ENCODE peak calls at places on chromosome 3, in seven cellular contexts. M is mucosa of descending colon; B is heart right ventricle; F is AG10803; T is CD4-positive, alpha-beta T cell; Y is CD8-positive, alpha-beta T cell; Z is omental fat pad. K is an unnamed sample.

GRCh38 chr3:10192953-10193691 is 28.4 kb downstream of the IRAK2 start:
- DNase-seq in Y (peak), T (peak), F (peak), Z (no peak), B (no peak), M (no peak), K (no peak)

GRCh38 chr3:54957711-54958110 is 29.9 kb upstream of the LRTM1 start:
- DNase-seq in M (no peak), T (no peak), F (peak), Z (no peak), B (no peak), Y (no peak), K (no peak)

GRCh38 chr3:52523386-52524257 is 10.0 kb downstream of the NT5DC2 start:
- DNase-seq in Y (no peak), T (no peak), F (no peak), B (peak), M (peak), Z (no peak), K (peak)

GRCh38 chr3:58009026-58009748 is 965 bp downstream of the FLNB start:
- DNase-seq in B (peak), M (peak), F (no peak), Y (peak), Z (no peak), T (peak), K (peak)

GRCh38 chr3:42507751-42508335 is 5.4 kb downstream of the VIPR1 start:
- DNase-seq in F (no peak), M (peak), B (no peak), Z (peak), Y (no peak), T (no peak), K (no peak)

GRCh38 chr3:100443690-100444089 is 42.4 kb downstream of the LNP1 start:
- DNase-seq in M (no peak), T (no peak), Y (no peak), F (no peak), B (no peak), Z (no peak), K (no peak)

GRCh38 chr3:42161050-42161935 is 70.1 kb downstream of the TRAK1 start:
- DNase-seq in M (no peak), T (no peak), Y (no peak), F (peak), B (no peak), Z (no peak), K (no peak)

GRCh38 chr3:159650751-159651150 is 337.9 kb upstream of the IL12A start:
- DNase-seq in Z (no peak), B (no peak), Y (no peak), T (no peak), F (no peak), M (no peak), K (no peak)

GRCh38 chr3:120741837-120742197 is 499 bp downstream of the RABL3 start:
- DNase-seq in M (no peak), B (no peak), T (no peak), Z (no peak), F (peak), Y (no peak), K (no peak)

GRCh38 chr3:123397921-123398785 is 50.7 kb downstream of the ADCY5 start:
- DNase-seq in B (no peak), M (peak), Z (no peak), Y (no peak), F (no peak), T (no peak), K (no peak)

GRCh38 chr3:129829640-129830039 is 63.9 kb downstream of the TMCC1 start:
- DNase-seq in Y (peak), M (no peak), B (no peak), Z (no peak), T (no peak), F (peak), K (peak)

GRCh38 chr3:173078525-173078924 is 62.5 kb downstream of the SPATA16 start:
- DNase-seq in F (no peak), B (no peak), Z (no peak), M (no peak), Y (no peak), T (no peak), K (no peak)

GRCh38 chr3:195198424-195199346 is 72.3 kb downstream of the XXYLT1 start:
- DNase-seq in Z (no peak), M (no peak), F (no peak), Y (no peak), B (no peak), T (no peak), K (no peak)

GRCh38 chr3:69386535-69387385 is 872 bp upstream of the FRMD4B start:
- DNase-seq in F (no peak), Z (no peak), Y (no peak), T (no peak), B (no peak), M (no peak), K (no peak)

DNA sequence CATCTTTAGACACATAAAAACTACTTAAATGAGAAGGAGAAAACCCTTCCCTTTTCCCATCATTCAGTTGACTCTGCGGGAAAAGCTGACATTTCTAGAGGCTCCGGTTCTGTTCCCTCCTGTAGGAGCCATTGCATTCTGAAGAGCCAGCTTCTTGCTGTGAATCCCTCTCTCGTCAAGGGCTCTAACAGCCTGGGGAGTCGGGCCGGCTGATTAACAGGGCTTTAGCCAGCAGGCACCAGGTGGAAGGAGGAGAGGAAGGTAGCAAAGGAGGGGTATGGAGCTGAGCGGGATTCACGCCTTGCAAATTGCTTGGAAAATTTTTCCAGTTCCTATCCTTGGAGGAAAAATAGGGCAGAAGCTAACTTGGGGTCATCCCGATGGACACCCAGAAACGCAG is 108.3 kb upstream of the UBE2E1 start:
- DNase-seq in Y (no peak), B (no peak), Z (no peak), T (no peak), F (no peak), M (no peak), K (no peak)
- TF ChIP-seq CTCF in Y (no peak), B (no peak), Z (no peak), T (no peak), F (no peak), M (no peak), K (no peak)

GRCh38 chr3:113895964-113896363 is 51.8 kb upstream of the ZDHHC23 start:
- DNase-seq in T (no peak), M (no peak), Z (no peak), B (no peak), F (no peak), Y (no peak), K (no peak)
- TF ChIP-seq CTCF in T (no peak), M (no peak), Z (no peak), B (no peak), F (no peak), Y (no peak), K (no peak)

GRCh38 chr3:45042162-45042561 is 16.1 kb downstream of the CLEC3B start:
- DNase-seq in Y (no peak), B (no peak), M (no peak), Z (no peak), F (no peak), T (no peak), K (no peak)

GRCh38 chr3:45035441-45036301 is 9.6 kb downstream of the CLEC3B start:
- DNase-seq in T (peak), F (no peak), M (peak), B (peak), Y (no peak), Z (no peak), K (no peak)

GRCh38 chr3:45038096-45038455 is 12.0 kb downstream of the CLEC3B start:
- DNase-seq in M (no peak), T (no peak), F (no peak), Y (no peak), B (no peak), Z (no peak), K (no peak)

GRCh38 chr3:45043715-45044299 is 17.7 kb downstream of the CLEC3B start:
- DNase-seq in Z (no peak), F (peak), Y (no peak), B (no peak), M (no peak), T (no peak), K (no peak)

GRCh38 chr3:45041666-45042065 is 15.6 kb downstream of the CLEC3B start:
- DNase-seq in M (no peak), Y (no peak), F (no peak), B (no peak), T (no peak), Z (no peak), K (no peak)
- TF ChIP-seq CTCF in M (no peak), Y (no peak), F (no peak), B (no peak), T (no peak), Z (no peak), K (no peak)

DNA sequence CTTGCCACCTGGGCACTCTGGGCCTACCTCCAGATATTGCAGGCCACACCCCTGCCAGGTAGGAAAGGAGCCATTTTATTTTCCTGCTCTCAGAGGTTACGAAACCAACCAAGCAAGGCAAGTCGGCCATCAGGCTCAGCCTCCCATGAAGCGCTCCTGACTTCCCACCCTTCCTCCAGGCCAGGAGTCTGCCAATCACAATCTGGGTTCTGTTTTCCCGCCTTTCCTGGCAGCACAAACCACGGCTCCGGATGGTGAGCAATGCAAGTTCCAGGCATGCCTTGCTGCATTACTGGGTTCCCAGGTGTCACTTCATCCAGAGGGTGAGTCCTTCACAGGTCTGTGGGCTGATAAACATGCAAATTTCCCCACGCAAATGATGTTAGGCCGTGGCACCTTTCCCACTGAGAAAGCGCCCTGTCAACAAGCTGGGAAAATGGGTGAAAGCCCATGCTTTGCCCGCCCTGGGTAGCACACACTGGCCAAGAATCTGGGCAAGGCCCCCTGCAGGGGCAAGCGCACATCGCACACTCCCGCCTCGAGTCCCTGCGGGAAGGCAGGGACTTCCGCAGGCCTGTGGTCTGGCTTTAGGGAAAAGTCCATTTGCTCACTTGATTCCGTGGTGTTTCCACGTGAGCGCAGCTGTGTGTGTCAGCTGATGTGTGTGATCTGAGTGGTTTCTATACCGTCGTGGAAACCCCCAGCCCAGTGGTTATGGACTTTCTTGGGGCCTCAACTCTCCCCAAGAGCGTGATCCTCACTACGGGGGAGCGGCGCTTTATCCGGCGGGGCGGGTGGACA is 61.6 kb upstream of the RYK start:
- DNase-seq in T (no peak), B (no peak), Y (no peak), M (peak), F (peak), Z (no peak), K (no peak)
- TF ChIP-seq CTCF in T (no peak), B (no peak), Y (no peak), M (no peak), F (peak), Z (no peak), K (no peak)

DNA sequence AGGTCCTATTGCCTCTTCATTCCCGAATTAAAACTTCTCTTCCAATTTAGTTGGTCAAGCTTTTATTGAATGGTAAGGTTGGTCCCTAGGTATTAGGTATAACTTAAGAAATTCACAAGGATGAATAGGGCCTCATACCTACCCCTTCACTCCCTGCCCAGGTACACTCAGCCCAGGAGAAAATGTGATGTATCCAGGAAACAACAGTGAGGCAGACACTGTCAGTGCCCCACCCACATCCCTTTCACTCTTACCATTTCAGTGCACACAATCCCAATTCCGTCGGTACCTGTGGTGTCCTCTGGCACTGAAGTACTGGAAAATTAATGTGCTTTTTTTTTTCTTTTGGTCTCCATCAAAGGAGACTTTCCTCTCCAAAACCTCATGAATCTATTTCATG is 10.5 kb upstream of the C3orf49 start:
- DNase-seq in B (no peak), M (no peak), Y (no peak), F (no peak), T (no peak), Z (no peak), K (no peak)
- TF ChIP-seq CTCF in B (no peak), M (no peak), Y (no peak), F (no peak), T (no peak), Z (no peak), K (no peak)

K was measured in left ventricle myocardium inferior.